ENCODE peak calls at places on chromosomes 3 and 15, in five cellular contexts. B is H1, Y is IMR-90, V is mesenchymal stem cell, J is H9. G is an unnamed sample.

GRCh38 chr15:63236272-63236671 is 41.1 kb upstream of the APH1B start:
- DNase-seq in Y (peak; percentile 92), J (no peak), B (no peak), V (no peak), G (no peak)

GRCh38 chr3:38651153-38651789 is 1.8 kb upstream of the SCN5A start:
- DNase-seq in V (peak; percentile 45), B (no peak), J (peak; percentile 88), Y (peak; percentile 52), G (peak; percentile 75)

GRCh38 chr3:196344663-196345062 is 6.5 kb upstream of the TM4SF19 start:
- DNase-seq in J (no peak), Y (no peak), V (no peak), B (no peak), G (no peak)

GRCh38 chr15:100199711-100200286 is 142.0 kb downstream of the ADAMTS17 start:
- DNase-seq in B (no peak), J (no peak), Y (no peak), V (no peak), G (no peak)

GRCh38 chr3:99925584-99925983 is 107.9 kb downstream of the CMSS1 start:
- DNase-seq in V (peak; percentile 77), J (no peak), B (no peak), Y (peak; percentile 89), G (no peak)

GRCh38 chr15:90435652-90436337 is 47.8 kb downstream of the IQGAP1 start:
- DNase-seq in Y (no peak), J (no peak), B (no peak), V (no peak), G (no peak)

GRCh38 chr3:57756022-57756527 is at the start of gene SLMAP:
- DNase-seq in J (peak; percentile 96), B (peak; percentile 87), Y (peak; percentile 96), V (peak; percentile 97), G (peak; percentile 90)

GRCh38 chr3:190811775-190812480 is 50.6 kb downstream of the GMNC start:
- DNase-seq in B (peak; percentile 10), Y (peak; percentile 60), V (peak; percentile 66), J (peak; percentile 56), G (peak; percentile 73)

GRCh38 chr3:52046186-52046913 is 10.0 kb downstream of the DUSP7 start:
- DNase-seq in Y (peak; percentile 98), J (no peak), B (no peak), V (peak; percentile 99), G (no peak)

GRCh38 chr3:177523991-177524438 is 326.7 kb upstream of the TBL1XR1 start:
- DNase-seq in V (peak; percentile 53), J (no peak), Y (peak; percentile 74), B (no peak), G (no peak)

GRCh38 chr15:56245871-56246814 is 2.5 kb upstream of the RFX7 start:
- DNase-seq in V (peak; percentile 89), Y (peak; percentile 83), B (no peak), J (peak; percentile 95), G (peak; percentile 61)

GRCh38 chr15:97960364-97961066 is at the start of gene ARRDC4:
- DNase-seq in V (peak; percentile 100), B (peak; percentile 98), J (peak; percentile 100), Y (peak; percentile 100), G (peak; percentile 99)

GRCh38 chr3:42179110-42179725 is 86.8 kb downstream of the CCK start:
- DNase-seq in B (no peak), V (peak; percentile 89), J (peak; percentile 66), Y (peak; percentile 93), G (peak; percentile 48)

GRCh38 chr15:46177219-46177618 is 542.4 kb downstream of the SQOR start:
- DNase-seq in B (no peak), Y (no peak), V (no peak), J (no peak), G (no peak)

GRCh38 chr3:57006949-57007419 is 53.5 kb upstream of the SPATA12 start:
- DNase-seq in V (peak; percentile 49), J (peak; percentile 63), B (no peak), Y (peak; percentile 34), G (no peak)

GRCh38 chr3:102079809-102080197 is 230.5 kb downstream of the NFKBIZ start:
- DNase-seq in V (no peak), B (no peak), Y (no peak), J (no peak), G (no peak)

GRCh38 chr3:102206506-102207145 is 228.2 kb upstream of the ZPLD1 start:
- DNase-seq in B (no peak), J (no peak), V (peak; percentile 86), Y (peak; percentile 79), G (no peak)

GRCh38 chr3:64484289-64484992 is 203.4 kb downstream of the ADAMTS9 start:
- DNase-seq in J (peak; percentile 82), B (peak; percentile 73), Y (peak; percentile 80), V (peak; percentile 84), G (peak; percentile 78)

GRCh38 chr3:12984023-12984823 is 89.0 kb downstream of the IQSEC1 start:
- DNase-seq in V (peak; percentile 77), B (peak; percentile 43), Y (peak; percentile 66), J (peak; percentile 84), G (no peak)

GRCh38 chr3:195394700-195395099 is 48.1 kb downstream of the ACAP2 start:
- DNase-seq in B (no peak), J (no peak), Y (peak; percentile 49), V (no peak), G (no peak)

GRCh38 chr3:127639173-127640030 is 10.4 kb downstream of the PODXL2 start:
- DNase-seq in B (no peak), V (peak; percentile 29), J (no peak), Y (peak; percentile 47), G (no peak)

GRCh38 chr15:81887913-81888312 is 157.9 kb downstream of the MEX3B start:
- DNase-seq in J (no peak), B (no peak), Y (peak; percentile 89), V (peak; percentile 21), G (no peak)

GRCh38 chr3:46668116-46668515 is 25.4 kb downstream of the ALS2CL start:
- DNase-seq in V (no peak), B (no peak), J (peak; percentile 22), Y (no peak), G (no peak)

GRCh38 chr3:139718415-139718814 is 40.6 kb upstream of the NMNAT3 start:
- DNase-seq in B (peak; percentile 21), V (peak; percentile 53), J (peak; percentile 65), Y (peak; percentile 3), G (peak; percentile 36)

GRCh38 chr15:80752204-80752603 is 27.0 kb upstream of the CEMIP start:
- DNase-seq in Y (no peak), V (no peak), B (no peak), J (no peak), G (no peak)

GRCh38 chr15:59371458-59372351 is 966 bp downstream of the MYO1E start:
- DNase-seq in B (no peak), Y (no peak), J (no peak), V (no peak), G (no peak)

GRCh38 chr15:23897576-23897975 is 210.5 kb upstream of the NDN start:
- DNase-seq in J (no peak), B (no peak), V (no peak), Y (no peak), G (no peak)

GRCh38 chr3:115836944-115837343 is 213.6 kb downstream of the GAP43 start:
- DNase-seq in V (peak; percentile 16), J (no peak), B (no peak), Y (peak; percentile 34), G (no peak)

GRCh38 chr3:73926360-73927202 is 301.8 kb upstream of the PDZRN3 start:
- DNase-seq in B (no peak), J (peak; percentile 47), V (no peak), Y (no peak), G (no peak)

DNA sequence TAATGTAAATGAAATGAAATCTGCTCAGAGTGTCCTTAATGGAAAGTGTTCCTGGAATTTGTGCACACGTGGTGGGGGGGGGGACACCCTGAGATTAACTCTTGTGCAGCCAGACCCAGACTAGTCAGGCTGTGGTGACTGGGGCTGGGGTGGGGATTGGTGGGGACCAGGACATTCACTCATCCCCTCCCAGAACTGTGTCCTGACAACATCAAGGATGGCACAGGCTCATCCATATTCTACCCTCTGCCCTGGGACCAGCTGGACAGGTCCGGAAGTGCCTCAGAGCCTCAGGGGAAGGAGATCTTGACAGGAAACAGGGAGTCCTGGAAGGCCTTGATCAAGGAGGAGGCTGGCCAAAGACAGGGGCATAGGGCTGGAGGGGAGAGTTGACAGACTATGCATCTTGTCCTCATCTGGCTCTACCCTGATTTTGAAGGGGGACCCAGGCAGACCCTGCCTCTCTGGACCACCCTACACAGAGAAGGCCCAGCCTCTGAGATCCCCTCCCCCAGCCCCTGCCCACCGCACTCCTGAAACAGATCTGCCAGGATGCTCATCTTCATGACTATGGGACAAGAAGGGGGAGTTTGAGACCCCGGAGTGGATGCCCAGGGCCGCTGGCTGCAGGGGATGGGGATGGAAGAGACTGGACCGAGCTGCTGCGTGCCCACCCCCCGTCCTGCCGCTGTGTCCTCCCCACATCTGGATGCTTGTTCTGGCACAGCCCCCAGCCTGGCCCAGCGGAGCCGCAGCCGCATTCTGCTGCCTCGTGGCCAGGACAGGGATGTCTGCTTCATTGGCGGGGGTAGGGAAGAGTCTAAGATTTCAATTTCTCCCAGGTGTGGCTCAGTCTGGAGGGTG is 30.5 kb upstream of the SEMA3F start:
- DNase-seq in J (no peak), V (no peak), Y (no peak), B (no peak), G (no peak)
- H3K18ac ChIP-seq in J (peak overlapping the region; percentile 29), V (peak overlapping the region; percentile 44), Y (peak overlapping the region; percentile 24), B (peak overlapping the region; percentile 93), G (peak overlapping the region; percentile 97)

DNA sequence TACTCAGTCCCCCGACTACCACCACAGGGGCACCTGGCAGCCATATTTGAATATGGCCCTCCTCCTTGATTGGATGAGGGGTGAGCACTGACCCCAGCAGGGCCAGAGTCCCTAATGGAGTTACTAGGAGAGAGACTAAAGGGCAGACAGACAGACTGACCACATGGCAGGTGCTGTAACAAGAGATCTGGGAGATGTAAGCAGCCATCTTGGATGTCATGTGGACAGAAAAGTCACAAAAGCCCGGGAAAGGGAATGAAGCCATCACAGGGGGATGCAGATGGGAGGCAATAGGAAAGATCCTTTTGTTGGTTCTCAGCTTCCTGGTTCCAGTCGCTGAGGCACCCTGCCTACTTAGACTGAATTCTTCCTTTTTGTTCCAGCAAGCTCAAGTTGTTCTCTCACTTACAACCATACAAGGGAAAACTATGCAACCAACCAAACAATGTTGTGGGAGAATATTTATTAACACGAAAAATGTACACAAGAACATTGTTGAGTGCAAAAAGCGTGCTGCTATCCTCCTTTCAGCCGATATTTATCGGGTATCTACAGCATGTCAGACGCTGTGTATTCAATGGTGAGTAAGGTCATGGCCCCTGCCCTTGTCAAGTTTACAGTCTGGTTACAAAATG is 511.6 kb upstream of the PROK2 start:
- DNase-seq in V (no peak), Y (no peak), J (no peak), B (no peak), G (no peak)
- H4K91ac ChIP-seq in V (no peak overlapping the region), Y (peak overlapping the region; percentile 59), J (no peak overlapping the region), B (no peak overlapping the region), G (no peak overlapping the region)

DNA sequence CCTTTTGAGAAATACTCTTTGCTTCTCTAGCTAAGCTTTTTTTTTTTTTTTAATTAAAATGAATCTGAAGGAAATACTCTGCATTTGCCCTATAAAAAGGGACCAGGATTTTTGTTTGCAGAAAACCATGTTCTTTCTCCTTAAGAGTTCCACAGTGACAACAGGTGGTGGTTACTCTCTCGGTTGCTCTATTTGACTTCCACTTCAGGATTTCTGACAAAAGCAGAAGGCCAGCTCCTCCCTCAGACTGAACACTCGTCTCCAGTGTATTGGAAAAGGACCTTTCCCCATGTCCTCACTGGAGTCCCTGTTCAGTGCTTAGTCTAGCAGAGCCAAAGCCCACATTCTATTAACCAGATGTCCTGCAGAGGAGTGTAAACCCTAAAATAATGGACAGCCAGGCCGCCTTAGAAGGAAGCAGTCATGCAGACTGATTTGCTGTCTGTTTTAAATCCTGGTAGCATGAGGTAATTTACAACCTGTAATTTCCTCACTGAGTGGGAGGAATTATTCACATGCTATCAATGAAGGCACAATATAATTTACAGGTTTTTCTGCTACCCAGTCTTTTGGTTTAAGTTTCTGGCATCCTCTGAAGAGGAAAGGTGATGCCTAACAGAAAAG is 599.3 kb downstream of the PYDC2 start:
- DNase-seq in J (no peak), B (no peak), V (no peak), Y (no peak), G (peak; percentile 55)
- H3K18ac ChIP-seq in J (no peak overlapping the region), B (no peak overlapping the region), V (no peak overlapping the region), Y (no peak overlapping the region), G (no peak overlapping the region)

GRCh38 chr15:83285979-83286553 is 1.6 kb upstream of the BNC1 start:
- DNase-seq in Y (peak; percentile 88), J (no peak), B (no peak), V (peak; percentile 83), G (no peak)
- H4K91ac ChIP-seq in Y (no peak overlapping the region), J (no peak overlapping the region), B (no peak overlapping the region), V (no peak overlapping the region), G (no peak overlapping the region)

G was measured in neuronal stem cell.